ENCODE peak calls at places on chromosomes 16 and 17, in five cellular contexts. C is ovary, F is tibial nerve, Z is esophagus squamous epithelium, U is stomach. H is an unnamed sample. For H3K4me1, the result is how much of the 10 kb centered on the place peaks cover.

GRCh38 chr17:9021985-9022552 is 759 bp downstream of the NTN1 start:
- DNase-seq in U (no peak), F (no peak), C (peak), Z (no peak), H (no peak)

GRCh38 chr16:1363501-1364041 is 11.8 kb downstream of the GNPTG start:
- DNase-seq in C (no peak), U (peak), F (peak), Z (no peak), H (peak)

GRCh38 chr17:20986767-20987510 is 55.9 kb downstream of the USP22 start:
- DNase-seq in Z (no peak), C (no peak), F (no peak), U (no peak), H (no peak)

GRCh38 chr17:34434065-34434464 is 71.0 kb upstream of the CCL1 start:
- DNase-seq in F (peak), U (no peak), Z (no peak), C (no peak), H (no peak)

GRCh38 chr17:49879505-49879904 is 31.6 kb upstream of the TAC4 start:
- DNase-seq in F (no peak), U (no peak), C (no peak), Z (no peak), H (no peak)

GRCh38 chr16:80580109-80580832 is 39.5 kb downstream of the DYNLRB2 start:
- DNase-seq in F (no peak), U (no peak), Z (no peak), C (no peak), H (no peak)

GRCh38 chr17:29253037-29253436 is 6.4 kb downstream of the CRYBA1 start:
- DNase-seq in F (no peak), U (no peak), Z (no peak), C (no peak), H (no peak)

GRCh38 chr16:81493755-81494433 is 49.3 kb downstream of the CMIP start:
- DNase-seq in U (peak), C (no peak), Z (no peak), F (no peak), H (peak)

GRCh38 chr16:1543085-1543896 is 9.8 kb downstream of the TMEM204 start:
- DNase-seq in F (peak), C (no peak), Z (no peak), U (peak), H (no peak)

GRCh38 chr17:7405413-7405881 is 1.6 kb upstream of the TMEM256 start:
- DNase-seq in U (no peak), Z (no peak), C (peak), F (peak), H (no peak)

GRCh38 chr16:58970775-58971174 is 236.7 kb upstream of the GOT2 start:
- DNase-seq in U (no peak), C (no peak), F (no peak), Z (no peak), H (no peak)

GRCh38 chr17:47883589-47884426 is 12.2 kb upstream of the SP2 start:
- DNase-seq in Z (no peak), C (no peak), F (no peak), U (no peak), H (peak)

GRCh38 chr16:85689950-85690320 is 1.2 kb upstream of the GINS2 start:
- DNase-seq in Z (no peak), F (no peak), C (no peak), U (no peak), H (no peak)

GRCh38 chr16:27917953-27918352 is 145.6 kb downstream of the GSG1L start:
- DNase-seq in C (no peak), U (no peak), Z (no peak), F (no peak), H (no peak)

GRCh38 chr16:65579050-65579449 is 457.2 kb upstream of the CDH11 start:
- DNase-seq in C (no peak), F (no peak), Z (no peak), U (no peak), H (no peak)

GRCh38 chr16:30397776-30398659 is 2.8 kb downstream of the ZNF48 start:
- DNase-seq in F (no peak), Z (no peak), C (peak), U (no peak), H (no peak)

GRCh38 chr17:40340880-40341807 is 23.4 kb downstream of the GJD3 start:
- DNase-seq in F (peak), C (peak), Z (peak), U (peak), H (peak)

GRCh38 chr16:680967-681745 is 946 bp downstream of the STUB1 start:
- DNase-seq in C (peak), F (no peak), U (peak), Z (no peak), H (no peak)

GRCh38 chr17:57086069-57086930 is 1.3 kb downstream of the AKAP1 start:
- DNase-seq in C (no peak), F (no peak), U (peak), Z (no peak), H (no peak)

GRCh38 chr17:43722269-43722619 is 36.3 kb downstream of the SOST start:
- DNase-seq in Z (no peak), U (no peak), F (no peak), C (no peak), H (no peak)

GRCh38 chr17:43721537-43722268 is 36.9 kb downstream of the SOST start:
- DNase-seq in Z (no peak), C (no peak), F (no peak), U (no peak), H (no peak)

GRCh38 chr17:43719578-43719977 is 39.0 kb downstream of the SOST start:
- DNase-seq in U (no peak), Z (no peak), F (no peak), C (no peak), H (no peak)

GRCh38 chr17:43717913-43718312 is 40.7 kb downstream of the SOST start:
- DNase-seq in U (no peak), C (no peak), Z (no peak), F (no peak), H (no peak)

GRCh38 chr17:43720311-43721060 is 38.1 kb downstream of the SOST start:
- DNase-seq in F (peak), C (peak), U (peak), Z (peak), H (peak)
- TF ChIP-seq POLR2A in F (peak), C (peak), U (no peak), Z (no peak), H (no peak)

GRCh38 chr16:14531101-14531500 is 99.0 kb downstream of the PARN start:
- DNase-seq in U (no peak), F (no peak), C (no peak), Z (no peak), H (no peak)
- H3K4me1 ChIP-seq in U (under half), F (under half), C (under half), Z (under half), H (under half)

DNA sequence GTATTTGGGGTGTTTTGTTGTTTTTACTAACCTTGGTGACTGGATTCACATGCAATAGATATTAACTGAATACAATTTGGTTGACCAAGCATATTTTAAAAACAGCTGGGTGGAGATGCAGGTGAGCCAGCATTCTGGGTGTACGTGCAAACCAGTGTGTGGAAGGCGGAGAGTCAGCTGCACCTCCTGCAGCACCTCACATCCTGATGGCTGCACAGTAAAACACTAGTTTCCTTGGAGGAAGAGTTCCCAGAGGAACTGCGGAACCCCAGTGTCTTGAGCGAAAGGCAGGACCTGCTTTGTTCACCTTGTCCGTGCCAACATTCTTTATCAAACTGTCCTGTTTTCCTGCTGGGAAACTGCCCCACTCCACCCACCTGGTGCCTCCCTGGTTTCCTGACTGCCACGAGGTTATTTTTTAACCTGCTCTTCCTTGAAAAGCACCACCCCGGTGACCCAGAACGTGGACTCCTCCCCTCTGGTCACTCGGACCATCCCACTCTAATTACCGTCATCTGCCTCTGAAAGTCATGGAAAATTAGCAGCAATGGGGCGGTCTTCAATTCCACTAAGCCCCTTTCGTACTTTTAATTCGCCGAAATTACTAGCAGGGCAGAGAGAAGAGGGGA is 1.0 kb upstream of the YPEL2 start:
- DNase-seq in F (peak), U (peak), Z (no peak), C (peak), H (no peak)
- TF ChIP-seq POLR2A in F (no peak), U (no peak), Z (no peak), C (no peak), H (no peak)

DNA sequence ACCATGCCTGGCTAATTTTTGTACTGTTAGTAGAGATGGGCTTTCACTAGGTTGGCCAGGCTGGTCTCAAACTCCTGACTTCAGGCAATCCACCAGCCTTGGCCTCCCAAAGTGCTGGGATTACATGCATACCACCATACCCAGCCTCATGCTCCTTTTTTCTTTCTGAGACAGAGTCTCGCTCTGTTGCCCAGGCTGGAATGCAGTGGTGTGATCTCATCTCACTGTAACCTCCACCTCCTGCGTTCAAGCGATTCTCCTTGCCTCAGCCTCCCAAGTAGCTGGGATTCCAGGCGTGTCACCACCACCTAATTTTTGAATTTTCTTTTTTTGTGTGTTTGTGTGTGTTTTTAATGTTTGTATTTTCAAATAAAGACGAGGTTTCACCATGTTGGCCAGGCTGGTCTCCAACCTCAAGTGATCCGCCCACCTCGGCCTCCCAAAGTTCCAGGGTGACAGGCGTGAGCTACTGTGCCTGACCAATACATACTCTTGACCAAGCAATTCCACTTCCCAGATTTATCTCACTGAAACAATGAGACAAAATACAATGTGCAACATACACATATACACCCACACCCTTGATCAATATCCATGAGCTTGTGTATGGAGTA is 5.0 kb downstream of the GRB2 start:
- DNase-seq in C (no peak), U (no peak), F (no peak), Z (no peak), H (no peak)
- H3K4me1 ChIP-seq in C (under half), U (under half), F (under half), Z (under half), H (under half)

DNA sequence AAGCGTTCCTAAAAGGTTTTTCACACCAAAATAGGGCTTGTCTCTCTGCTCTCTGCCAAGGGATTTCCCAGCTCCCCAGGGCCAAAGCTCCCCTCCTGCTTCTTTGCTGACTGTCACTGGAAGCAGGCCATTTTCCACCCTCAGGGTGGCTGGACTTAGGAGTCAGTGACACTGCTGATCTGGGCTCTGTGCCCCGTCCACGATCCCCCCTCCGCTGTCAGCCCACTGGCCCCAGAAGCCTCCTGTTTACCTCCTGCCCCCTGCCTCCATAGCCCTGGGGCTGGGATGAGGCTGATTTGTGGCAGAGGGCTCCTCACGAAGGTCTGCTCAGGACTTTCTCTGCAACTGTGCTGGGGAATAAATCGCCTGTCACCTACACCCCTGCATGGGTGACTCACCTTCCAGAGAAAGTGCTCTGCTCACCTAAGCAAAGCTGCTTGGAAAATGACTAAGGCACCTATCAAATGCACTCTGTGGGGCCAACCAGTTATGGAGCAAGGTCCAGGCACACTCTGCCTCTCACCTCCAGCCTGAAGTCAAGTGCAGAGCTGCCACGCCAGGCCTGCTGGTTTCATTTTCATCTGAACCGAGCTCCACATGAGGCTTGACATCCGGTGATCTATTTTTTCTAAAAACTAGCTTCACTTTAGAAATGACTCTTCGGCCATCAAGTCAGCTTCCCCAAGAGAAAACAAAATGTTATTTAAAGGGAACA is 4.9 kb downstream of the MAP3K14 start:
- DNase-seq in F (no peak), C (no peak), U (peak), Z (no peak), H (no peak)
- TF ChIP-seq POLR2A in F (no peak), C (no peak), U (no peak), Z (no peak), H (no peak)

GRCh38 chr17:78893684-78894083 is 9.3 kb downstream of the CEP295NL start:
- DNase-seq in C (no peak), Z (no peak), U (no peak), F (no peak), H (no peak)
- H3K4me1 ChIP-seq in C (under half), Z (half or more), U (under half), F (half or more), H (under half)

GRCh38 chr17:79570653-79571052 is 40.2 kb downstream of the RBFOX3 start:
- DNase-seq in F (no peak), U (no peak), Z (no peak), C (no peak), H (no peak)
- TF ChIP-seq POLR2A in F (no peak), U (no peak), Z (no peak), C (no peak), H (no peak)